ENCODE peak calls at places on chromosome 12, in ten cellular contexts. One of them, this sample, is unnamed.

GRCh38 chr12:30896461-30896860 is 30.1 kb upstream of the TSPAN11 start:
- DNase-seq in brain microvascular endothelial cell: no peak
- DNase-seq in activated CD8-positive, alpha-beta memory T cell treated with anti-CD3 and anti-CD28 coated beads for 1 hour: no peak
- DNase-seq in globus pallidus: no peak
- DNase-seq in GM03348: peak; percentile 73
- DNase-seq in endodermal cell: no peak
- DNase-seq in Right ventricle myocardium inferior: no peak
- DNase-seq in NCI-H1092: no peak
- DNase-seq in NCI-H2029: no peak
- DNase-seq in stimulated activated CD4-positive, alpha-beta T cell treated with anti-CD3 and anti-CD28 coated beads, TNF-alpha, amount 100 ng/mL, for 1 hour: no peak
- DNase-seq in this sample: peak; percentile 81

GRCh38 chr12:90205165-90205564 is 496.5 kb upstream of the ATP2B1 start:
- DNase-seq in brain microvascular endothelial cell: no peak
- DNase-seq in Right ventricle myocardium inferior: no peak
- DNase-seq in globus pallidus: no peak
- DNase-seq in endodermal cell: no peak
- DNase-seq in stimulated activated CD4-positive, alpha-beta T cell treated with anti-CD3 and anti-CD28 coated beads, TNF-alpha, amount 100 ng/mL, for 1 hour: no peak
- DNase-seq in NCI-H1092: no peak
- DNase-seq in GM03348: no peak
- DNase-seq in NCI-H2029: no peak
- DNase-seq in activated CD8-positive, alpha-beta memory T cell treated with anti-CD3 and anti-CD28 coated beads for 1 hour: no peak
- DNase-seq in this sample: no peak

GRCh38 chr12:18749381-18749957 is 11.6 kb downstream of the CAPZA3 start:
- DNase-seq in GM03348: no peak
- DNase-seq in endodermal cell: no peak
- DNase-seq in brain microvascular endothelial cell: no peak
- DNase-seq in NCI-H1092: no peak
- DNase-seq in Right ventricle myocardium inferior: no peak
- DNase-seq in activated CD8-positive, alpha-beta memory T cell treated with anti-CD3 and anti-CD28 coated beads for 1 hour: no peak
- DNase-seq in globus pallidus: no peak
- DNase-seq in stimulated activated CD4-positive, alpha-beta T cell treated with anti-CD3 and anti-CD28 coated beads, TNF-alpha, amount 100 ng/mL, for 1 hour: no peak
- DNase-seq in NCI-H2029: no peak
- DNase-seq in this sample: peak; percentile 40

GRCh38 chr12:14841761-14842160 is 1.6 kb downstream of the ART4 start:
- DNase-seq in brain microvascular endothelial cell: peak; percentile 62
- DNase-seq in endodermal cell: peak; percentile 59
- DNase-seq in Right ventricle myocardium inferior: peak; percentile 43
- DNase-seq in NCI-H1092: no peak
- DNase-seq in stimulated activated CD4-positive, alpha-beta T cell treated with anti-CD3 and anti-CD28 coated beads, TNF-alpha, amount 100 ng/mL, for 1 hour: no peak
- DNase-seq in NCI-H2029: no peak
- DNase-seq in GM03348: peak; percentile 61
- DNase-seq in activated CD8-positive, alpha-beta memory T cell treated with anti-CD3 and anti-CD28 coated beads for 1 hour: no peak
- DNase-seq in globus pallidus: no peak
- DNase-seq in this sample: peak; percentile 61

GRCh38 chr12:121812320-121812871 is 8.6 kb downstream of the SETD1B start:
- DNase-seq in endodermal cell: peak; percentile 97
- DNase-seq in Right ventricle myocardium inferior: peak; percentile 90
- DNase-seq in stimulated activated CD4-positive, alpha-beta T cell treated with anti-CD3 and anti-CD28 coated beads, TNF-alpha, amount 100 ng/mL, for 1 hour: no peak
- DNase-seq in NCI-H1092: no peak
- DNase-seq in GM03348: peak; percentile 96
- DNase-seq in globus pallidus: no peak
- DNase-seq in NCI-H2029: peak; percentile 71
- DNase-seq in activated CD8-positive, alpha-beta memory T cell treated with anti-CD3 and anti-CD28 coated beads for 1 hour: no peak
- DNase-seq in brain microvascular endothelial cell: peak; percentile 56
- DNase-seq in this sample: peak; percentile 87

GRCh38 chr12:64531665-64532334 is 78.5 kb upstream of the RASSF3 start:
- DNase-seq in stimulated activated CD4-positive, alpha-beta T cell treated with anti-CD3 and anti-CD28 coated beads, TNF-alpha, amount 100 ng/mL, for 1 hour: no peak
- DNase-seq in endodermal cell: peak; percentile 80
- DNase-seq in GM03348: no peak
- DNase-seq in activated CD8-positive, alpha-beta memory T cell treated with anti-CD3 and anti-CD28 coated beads for 1 hour: no peak
- DNase-seq in brain microvascular endothelial cell: no peak
- DNase-seq in Right ventricle myocardium inferior: no peak
- DNase-seq in globus pallidus: no peak
- DNase-seq in NCI-H2029: no peak
- DNase-seq in NCI-H1092: no peak
- DNase-seq in this sample: no peak

GRCh38 chr12:26471560-26471959 is 276.2 kb downstream of the SSPN start:
- DNase-seq in Right ventricle myocardium inferior: no peak
- DNase-seq in endodermal cell: no peak
- DNase-seq in NCI-H2029: no peak
- DNase-seq in NCI-H1092: no peak
- DNase-seq in brain microvascular endothelial cell: peak; percentile 13
- DNase-seq in globus pallidus: peak; percentile 70
- DNase-seq in stimulated activated CD4-positive, alpha-beta T cell treated with anti-CD3 and anti-CD28 coated beads, TNF-alpha, amount 100 ng/mL, for 1 hour: no peak
- DNase-seq in activated CD8-positive, alpha-beta memory T cell treated with anti-CD3 and anti-CD28 coated beads for 1 hour: no peak
- DNase-seq in GM03348: peak; percentile 52
- DNase-seq in this sample: peak; percentile 73

GRCh38 chr12:55830601-55831406 is 1.4 kb upstream of the DNAJC14 start:
- DNase-seq in NCI-H1092: peak; percentile 36
- DNase-seq in Right ventricle myocardium inferior: peak; percentile 88
- DNase-seq in stimulated activated CD4-positive, alpha-beta T cell treated with anti-CD3 and anti-CD28 coated beads, TNF-alpha, amount 100 ng/mL, for 1 hour: no peak
- DNase-seq in GM03348: peak; percentile 84
- DNase-seq in endodermal cell: peak; percentile 92
- DNase-seq in NCI-H2029: no peak
- DNase-seq in globus pallidus: peak; percentile 79
- DNase-seq in brain microvascular endothelial cell: no peak
- DNase-seq in activated CD8-positive, alpha-beta memory T cell treated with anti-CD3 and anti-CD28 coated beads for 1 hour: peak; percentile 40
- DNase-seq in this sample: peak; percentile 68

GRCh38 chr12:97552410-97553050 is 89.9 kb downstream of the RMST start:
- DNase-seq in Right ventricle myocardium inferior: no peak
- DNase-seq in brain microvascular endothelial cell: no peak
- DNase-seq in endodermal cell: no peak
- DNase-seq in stimulated activated CD4-positive, alpha-beta T cell treated with anti-CD3 and anti-CD28 coated beads, TNF-alpha, amount 100 ng/mL, for 1 hour: no peak
- DNase-seq in GM03348: no peak
- DNase-seq in globus pallidus: no peak
- DNase-seq in activated CD8-positive, alpha-beta memory T cell treated with anti-CD3 and anti-CD28 coated beads for 1 hour: no peak
- DNase-seq in NCI-H2029: no peak
- DNase-seq in NCI-H1092: no peak
- DNase-seq in this sample: no peak

GRCh38 chr12:67917811-67918210 is 71.4 kb upstream of the IFNG-AS1 start:
- DNase-seq in globus pallidus: no peak
- DNase-seq in NCI-H2029: no peak
- DNase-seq in brain microvascular endothelial cell: no peak
- DNase-seq in NCI-H1092: no peak
- DNase-seq in Right ventricle myocardium inferior: no peak
- DNase-seq in activated CD8-positive, alpha-beta memory T cell treated with anti-CD3 and anti-CD28 coated beads for 1 hour: no peak
- DNase-seq in GM03348: no peak
- DNase-seq in stimulated activated CD4-positive, alpha-beta T cell treated with anti-CD3 and anti-CD28 coated beads, TNF-alpha, amount 100 ng/mL, for 1 hour: no peak
- DNase-seq in endodermal cell: no peak
- DNase-seq in this sample: no peak

GRCh38 chr12:33588082-33588712 is 148.6 kb upstream of the SYT10 start:
- DNase-seq in NCI-H1092: no peak
- DNase-seq in GM03348: no peak
- DNase-seq in NCI-H2029: no peak
- DNase-seq in endodermal cell: peak; percentile 61
- DNase-seq in activated CD8-positive, alpha-beta memory T cell treated with anti-CD3 and anti-CD28 coated beads for 1 hour: no peak
- DNase-seq in brain microvascular endothelial cell: peak; percentile 40
- DNase-seq in stimulated activated CD4-positive, alpha-beta T cell treated with anti-CD3 and anti-CD28 coated beads, TNF-alpha, amount 100 ng/mL, for 1 hour: no peak
- DNase-seq in Right ventricle myocardium inferior: no peak
- DNase-seq in globus pallidus: no peak
- DNase-seq in this sample: peak; percentile 32

GRCh38 chr12:49777800-49778748 is 36.7 kb downstream of the TMBIM6 start:
- DNase-seq in stimulated activated CD4-positive, alpha-beta T cell treated with anti-CD3 and anti-CD28 coated beads, TNF-alpha, amount 100 ng/mL, for 1 hour: peak; percentile 38
- DNase-seq in activated CD8-positive, alpha-beta memory T cell treated with anti-CD3 and anti-CD28 coated beads for 1 hour: peak; percentile 66
- DNase-seq in Right ventricle myocardium inferior: no peak
- DNase-seq in NCI-H2029: no peak
- DNase-seq in globus pallidus: no peak
- DNase-seq in brain microvascular endothelial cell: no peak
- DNase-seq in GM03348: peak; percentile 73
- DNase-seq in NCI-H1092: no peak
- DNase-seq in endodermal cell: peak; percentile 98
- DNase-seq in this sample: peak; percentile 62

GRCh38 chr12:79674629-79675028 is 16.1 kb downstream of the PAWR start:
- DNase-seq in GM03348: peak; percentile 21
- DNase-seq in NCI-H2029: no peak
- DNase-seq in NCI-H1092: no peak
- DNase-seq in Right ventricle myocardium inferior: no peak
- DNase-seq in brain microvascular endothelial cell: peak; percentile 9
- DNase-seq in globus pallidus: no peak
- DNase-seq in endodermal cell: no peak
- DNase-seq in activated CD8-positive, alpha-beta memory T cell treated with anti-CD3 and anti-CD28 coated beads for 1 hour: no peak
- DNase-seq in stimulated activated CD4-positive, alpha-beta T cell treated with anti-CD3 and anti-CD28 coated beads, TNF-alpha, amount 100 ng/mL, for 1 hour: no peak
- DNase-seq in this sample: peak; percentile 82

GRCh38 chr12:122081108-122081696 is 2.6 kb downstream of the MLXIP start:
- DNase-seq in activated CD8-positive, alpha-beta memory T cell treated with anti-CD3 and anti-CD28 coated beads for 1 hour: no peak
- DNase-seq in Right ventricle myocardium inferior: peak; percentile 25
- DNase-seq in globus pallidus: peak; percentile 78
- DNase-seq in NCI-H2029: no peak
- DNase-seq in endodermal cell: no peak
- DNase-seq in brain microvascular endothelial cell: no peak
- DNase-seq in NCI-H1092: no peak
- DNase-seq in stimulated activated CD4-positive, alpha-beta T cell treated with anti-CD3 and anti-CD28 coated beads, TNF-alpha, amount 100 ng/mL, for 1 hour: no peak
- DNase-seq in GM03348: peak; percentile 36
- DNase-seq in this sample: peak; percentile 81

GRCh38 chr12:46342562-46343033 is 30.0 kb downstream of the SLC38A2 start:
- DNase-seq in GM03348: no peak
- DNase-seq in NCI-H2029: no peak
- DNase-seq in NCI-H1092: peak; percentile 3
- DNase-seq in endodermal cell: peak; percentile 83
- DNase-seq in globus pallidus: peak; percentile 62
- DNase-seq in Right ventricle myocardium inferior: no peak
- DNase-seq in brain microvascular endothelial cell: peak; percentile 36
- DNase-seq in activated CD8-positive, alpha-beta memory T cell treated with anti-CD3 and anti-CD28 coated beads for 1 hour: no peak
- DNase-seq in stimulated activated CD4-positive, alpha-beta T cell treated with anti-CD3 and anti-CD28 coated beads, TNF-alpha, amount 100 ng/mL, for 1 hour: no peak
- DNase-seq in this sample: peak; percentile 63

GRCh38 chr12:125124320-125124966 is 59.2 kb downstream of the AACS start:
- DNase-seq in NCI-H1092: no peak
- DNase-seq in globus pallidus: no peak
- DNase-seq in GM03348: no peak
- DNase-seq in NCI-H2029: no peak
- DNase-seq in Right ventricle myocardium inferior: no peak
- DNase-seq in stimulated activated CD4-positive, alpha-beta T cell treated with anti-CD3 and anti-CD28 coated beads, TNF-alpha, amount 100 ng/mL, for 1 hour: no peak
- DNase-seq in endodermal cell: no peak
- DNase-seq in brain microvascular endothelial cell: no peak
- DNase-seq in activated CD8-positive, alpha-beta memory T cell treated with anti-CD3 and anti-CD28 coated beads for 1 hour: no peak
- DNase-seq in this sample: no peak

GRCh38 chr12:124420972-124421674 is 126.2 kb downstream of the RFLNA start:
- DNase-seq in GM03348: no peak
- DNase-seq in activated CD8-positive, alpha-beta memory T cell treated with anti-CD3 and anti-CD28 coated beads for 1 hour: no peak
- DNase-seq in endodermal cell: no peak
- DNase-seq in NCI-H1092: no peak
- DNase-seq in stimulated activated CD4-positive, alpha-beta T cell treated with anti-CD3 and anti-CD28 coated beads, TNF-alpha, amount 100 ng/mL, for 1 hour: no peak
- DNase-seq in globus pallidus: peak; percentile 68
- DNase-seq in brain microvascular endothelial cell: peak; percentile 12
- DNase-seq in Right ventricle myocardium inferior: peak; percentile 84
- DNase-seq in NCI-H2029: no peak
- DNase-seq in this sample: no peak

GRCh38 chr12:108457006-108457733 is 57.9 kb upstream of the FICD start:
- DNase-seq in Right ventricle myocardium inferior: no peak
- DNase-seq in globus pallidus: peak; percentile 22
- DNase-seq in stimulated activated CD4-positive, alpha-beta T cell treated with anti-CD3 and anti-CD28 coated beads, TNF-alpha, amount 100 ng/mL, for 1 hour: no peak
- DNase-seq in GM03348: peak; percentile 81
- DNase-seq in endodermal cell: peak; percentile 79
- DNase-seq in NCI-H2029: peak; percentile 4
- DNase-seq in activated CD8-positive, alpha-beta memory T cell treated with anti-CD3 and anti-CD28 coated beads for 1 hour: no peak
- DNase-seq in NCI-H1092: peak; percentile 5
- DNase-seq in brain microvascular endothelial cell: peak; percentile 49
- DNase-seq in this sample: peak; percentile 81

GRCh38 chr12:44837114-44837800 is 38.9 kb downstream of the NELL2 start:
- DNase-seq in NCI-H2029: no peak
- DNase-seq in activated CD8-positive, alpha-beta memory T cell treated with anti-CD3 and anti-CD28 coated beads for 1 hour: no peak
- DNase-seq in brain microvascular endothelial cell: no peak
- DNase-seq in stimulated activated CD4-positive, alpha-beta T cell treated with anti-CD3 and anti-CD28 coated beads, TNF-alpha, amount 100 ng/mL, for 1 hour: no peak
- DNase-seq in globus pallidus: no peak
- DNase-seq in Right ventricle myocardium inferior: no peak
- DNase-seq in GM03348: no peak
- DNase-seq in NCI-H1092: no peak
- DNase-seq in endodermal cell: no peak
- DNase-seq in this sample: no peak

GRCh38 chr12:108175310-108175709 is 46.2 kb downstream of the WSCD2 start:
- DNase-seq in activated CD8-positive, alpha-beta memory T cell treated with anti-CD3 and anti-CD28 coated beads for 1 hour: no peak
- DNase-seq in NCI-H2029: no peak
- DNase-seq in NCI-H1092: no peak
- DNase-seq in Right ventricle myocardium inferior: no peak
- DNase-seq in brain microvascular endothelial cell: no peak
- DNase-seq in endodermal cell: peak; percentile 78
- DNase-seq in globus pallidus: no peak
- DNase-seq in GM03348: no peak
- DNase-seq in stimulated activated CD4-positive, alpha-beta T cell treated with anti-CD3 and anti-CD28 coated beads, TNF-alpha, amount 100 ng/mL, for 1 hour: no peak
- DNase-seq in this sample: no peak

GRCh38 chr12:52044284-52044983 is 6.8 kb upstream of the NR4A1 start:
- DNase-seq in NCI-H1092: no peak
- DNase-seq in Right ventricle myocardium inferior: peak; percentile 92
- DNase-seq in GM03348: peak; percentile 91
- DNase-seq in brain microvascular endothelial cell: no peak
- DNase-seq in globus pallidus: peak; percentile 79
- DNase-seq in NCI-H2029: no peak
- DNase-seq in activated CD8-positive, alpha-beta memory T cell treated with anti-CD3 and anti-CD28 coated beads for 1 hour: no peak
- DNase-seq in stimulated activated CD4-positive, alpha-beta T cell treated with anti-CD3 and anti-CD28 coated beads, TNF-alpha, amount 100 ng/mL, for 1 hour: no peak
- DNase-seq in endodermal cell: no peak
- DNase-seq in this sample: peak; percentile 94

GRCh38 chr12:54891717-54892478 is 37.6 kb downstream of the MUCL1 start:
- DNase-seq in GM03348: no peak
- DNase-seq in activated CD8-positive, alpha-beta memory T cell treated with anti-CD3 and anti-CD28 coated beads for 1 hour: no peak
- DNase-seq in Right ventricle myocardium inferior: no peak
- DNase-seq in NCI-H1092: peak; percentile 95
- DNase-seq in globus pallidus: no peak
- DNase-seq in NCI-H2029: peak; percentile 96
- DNase-seq in brain microvascular endothelial cell: peak; percentile 28
- DNase-seq in stimulated activated CD4-positive, alpha-beta T cell treated with anti-CD3 and anti-CD28 coated beads, TNF-alpha, amount 100 ng/mL, for 1 hour: no peak
- DNase-seq in endodermal cell: no peak
- DNase-seq in this sample: no peak

GRCh38 chr12:91272456-91273063 is 89.9 kb upstream of the DCN start:
- DNase-seq in NCI-H2029: no peak
- DNase-seq in Right ventricle myocardium inferior: peak; percentile 88
- DNase-seq in globus pallidus: peak; percentile 11
- DNase-seq in stimulated activated CD4-positive, alpha-beta T cell treated with anti-CD3 and anti-CD28 coated beads, TNF-alpha, amount 100 ng/mL, for 1 hour: no peak
- DNase-seq in activated CD8-positive, alpha-beta memory T cell treated with anti-CD3 and anti-CD28 coated beads for 1 hour: no peak
- DNase-seq in endodermal cell: peak; percentile 68
- DNase-seq in brain microvascular endothelial cell: peak; percentile 11
- DNase-seq in GM03348: no peak
- DNase-seq in NCI-H1092: no peak
- DNase-seq in this sample: no peak

GRCh38 chr12:78916845-78917480 is 52.4 kb downstream of the SYT1 start:
- DNase-seq in endodermal cell: peak; percentile 67
- DNase-seq in NCI-H1092: no peak
- DNase-seq in NCI-H2029: no peak
- DNase-seq in activated CD8-positive, alpha-beta memory T cell treated with anti-CD3 and anti-CD28 coated beads for 1 hour: no peak
- DNase-seq in stimulated activated CD4-positive, alpha-beta T cell treated with anti-CD3 and anti-CD28 coated beads, TNF-alpha, amount 100 ng/mL, for 1 hour: no peak
- DNase-seq in globus pallidus: no peak
- DNase-seq in brain microvascular endothelial cell: peak; percentile 47
- DNase-seq in GM03348: no peak
- DNase-seq in Right ventricle myocardium inferior: no peak
- DNase-seq in this sample: peak; percentile 4

GRCh38 chr12:23204933-23205778 is 580.2 kb downstream of the ETNK1 start:
- DNase-seq in NCI-H1092: peak; percentile 27
- DNase-seq in stimulated activated CD4-positive, alpha-beta T cell treated with anti-CD3 and anti-CD28 coated beads, TNF-alpha, amount 100 ng/mL, for 1 hour: no peak
- DNase-seq in NCI-H2029: peak; percentile 31
- DNase-seq in GM03348: peak; percentile 60
- DNase-seq in endodermal cell: no peak
- DNase-seq in Right ventricle myocardium inferior: no peak
- DNase-seq in globus pallidus: peak; percentile 42
- DNase-seq in activated CD8-positive, alpha-beta memory T cell treated with anti-CD3 and anti-CD28 coated beads for 1 hour: no peak
- DNase-seq in brain microvascular endothelial cell: peak; percentile 40
- DNase-seq in this sample: peak; percentile 73

This sample was measured in GM23248.